ENCODE peak calls at places on chromosomes 7 and 10, in ten cellular contexts. One of them, this sample, is unnamed.

GRCh38 chr7:3011211-3011852 is 32.3 kb downstream of the CARD11 start:
- DNase-seq in CD4-positive, CD25-positive, alpha-beta regulatory T cell: no peak
- DNase-seq in NCI-H748 treated with DMSO at 0.1 percent for 48 hours: no peak
- DNase-seq in stimulated activated CD4-positive, alpha-beta T cell treated with anti-CD3 and anti-CD28 coated beads, Interleukin-4, amount 100 ng/mL, for 4 hours: no peak
- DNase-seq in choroid plexus epithelial cell: no peak
- DNase-seq in astrocyte of the cerebellum: no peak
- DNase-seq in OCI-LY7: no peak
- DNase-seq in activated CD4-positive, alpha-beta T cell treated with anti-CD3 and anti-CD28 coated beads, Interleukin-2, amount 50 U/mL, for 48 hours: no peak
- DNase-seq in NCI-H774: no peak
- DNase-seq in IMR-90: no peak
- DNase-seq in this sample: no peak

GRCh38 chr10:13183625-13184024 is 22.3 kb downstream of the MCM10 start:
- DNase-seq in CD4-positive, CD25-positive, alpha-beta regulatory T cell: no peak
- DNase-seq in NCI-H748 treated with DMSO at 0.1 percent for 48 hours: no peak
- DNase-seq in stimulated activated CD4-positive, alpha-beta T cell treated with anti-CD3 and anti-CD28 coated beads, Interleukin-4, amount 100 ng/mL, for 4 hours: no peak
- DNase-seq in choroid plexus epithelial cell: no peak
- DNase-seq in astrocyte of the cerebellum: no peak
- DNase-seq in OCI-LY7: no peak
- DNase-seq in activated CD4-positive, alpha-beta T cell treated with anti-CD3 and anti-CD28 coated beads, Interleukin-2, amount 50 U/mL, for 48 hours: no peak
- DNase-seq in NCI-H774: no peak
- DNase-seq in IMR-90: no peak
- DNase-seq in this sample: no peak

GRCh38 chr7:96995406-96996110 is 9.8 kb upstream of the DLX6 start:
- DNase-seq in CD4-positive, CD25-positive, alpha-beta regulatory T cell: no peak
- DNase-seq in NCI-H748 treated with DMSO at 0.1 percent for 48 hours: no peak
- DNase-seq in stimulated activated CD4-positive, alpha-beta T cell treated with anti-CD3 and anti-CD28 coated beads, Interleukin-4, amount 100 ng/mL, for 4 hours: no peak
- DNase-seq in choroid plexus epithelial cell: no peak
- DNase-seq in astrocyte of the cerebellum: no peak
- DNase-seq in OCI-LY7: no peak
- DNase-seq in activated CD4-positive, alpha-beta T cell treated with anti-CD3 and anti-CD28 coated beads, Interleukin-2, amount 50 U/mL, for 48 hours: no peak
- DNase-seq in NCI-H774: no peak
- DNase-seq in IMR-90: no peak
- DNase-seq in this sample: no peak

GRCh38 chr10:21385996-21386620 is 139.4 kb downstream of the SKIDA1 start:
- DNase-seq in CD4-positive, CD25-positive, alpha-beta regulatory T cell: no peak
- DNase-seq in NCI-H748 treated with DMSO at 0.1 percent for 48 hours: no peak
- DNase-seq in stimulated activated CD4-positive, alpha-beta T cell treated with anti-CD3 and anti-CD28 coated beads, Interleukin-4, amount 100 ng/mL, for 4 hours: no peak
- DNase-seq in choroid plexus epithelial cell: no peak
- DNase-seq in astrocyte of the cerebellum: no peak
- DNase-seq in OCI-LY7: no peak
- DNase-seq in activated CD4-positive, alpha-beta T cell treated with anti-CD3 and anti-CD28 coated beads, Interleukin-2, amount 50 U/mL, for 48 hours: no peak
- DNase-seq in NCI-H774: no peak
- DNase-seq in IMR-90: no peak
- DNase-seq in this sample: no peak

GRCh38 chr7:29177963-29178612 is 16.5 kb upstream of the CHN2 start:
- DNase-seq in CD4-positive, CD25-positive, alpha-beta regulatory T cell: no peak
- DNase-seq in NCI-H748 treated with DMSO at 0.1 percent for 48 hours: no peak
- DNase-seq in stimulated activated CD4-positive, alpha-beta T cell treated with anti-CD3 and anti-CD28 coated beads, Interleukin-4, amount 100 ng/mL, for 4 hours: no peak
- DNase-seq in choroid plexus epithelial cell: peak; percentile 67
- DNase-seq in astrocyte of the cerebellum: no peak
- DNase-seq in OCI-LY7: no peak
- DNase-seq in activated CD4-positive, alpha-beta T cell treated with anti-CD3 and anti-CD28 coated beads, Interleukin-2, amount 50 U/mL, for 48 hours: peak; percentile 17
- DNase-seq in NCI-H774: no peak
- DNase-seq in IMR-90: no peak
- DNase-seq in this sample: peak; percentile 6

GRCh38 chr7:33107136-33108066 is 1.8 kb downstream of the RP9 start:
- DNase-seq in CD4-positive, CD25-positive, alpha-beta regulatory T cell: no peak
- DNase-seq in NCI-H748 treated with DMSO at 0.1 percent for 48 hours: peak; percentile 34
- DNase-seq in stimulated activated CD4-positive, alpha-beta T cell treated with anti-CD3 and anti-CD28 coated beads, Interleukin-4, amount 100 ng/mL, for 4 hours: no peak
- DNase-seq in choroid plexus epithelial cell: peak; percentile 74
- DNase-seq in astrocyte of the cerebellum: peak; percentile 43
- DNase-seq in OCI-LY7: peak; percentile 74
- DNase-seq in activated CD4-positive, alpha-beta T cell treated with anti-CD3 and anti-CD28 coated beads, Interleukin-2, amount 50 U/mL, for 48 hours: peak; percentile 7
- DNase-seq in NCI-H774: no peak
- DNase-seq in IMR-90: peak; percentile 67
- DNase-seq in this sample: peak; percentile 63

GRCh38 chr10:14880201-14880600 is 1.5 kb downstream of the SUV39H2 start:
- DNase-seq in CD4-positive, CD25-positive, alpha-beta regulatory T cell: no peak
- DNase-seq in NCI-H748 treated with DMSO at 0.1 percent for 48 hours: no peak
- DNase-seq in stimulated activated CD4-positive, alpha-beta T cell treated with anti-CD3 and anti-CD28 coated beads, Interleukin-4, amount 100 ng/mL, for 4 hours: no peak
- DNase-seq in choroid plexus epithelial cell: no peak
- DNase-seq in astrocyte of the cerebellum: no peak
- DNase-seq in OCI-LY7: no peak
- DNase-seq in activated CD4-positive, alpha-beta T cell treated with anti-CD3 and anti-CD28 coated beads, Interleukin-2, amount 50 U/mL, for 48 hours: no peak
- DNase-seq in NCI-H774: no peak
- DNase-seq in IMR-90: no peak
- DNase-seq in this sample: peak; percentile 58

GRCh38 chr10:18561861-18562551 is 89.4 kb downstream of the NSUN6 start:
- DNase-seq in CD4-positive, CD25-positive, alpha-beta regulatory T cell: no peak
- DNase-seq in NCI-H748 treated with DMSO at 0.1 percent for 48 hours: no peak
- DNase-seq in stimulated activated CD4-positive, alpha-beta T cell treated with anti-CD3 and anti-CD28 coated beads, Interleukin-4, amount 100 ng/mL, for 4 hours: no peak
- DNase-seq in choroid plexus epithelial cell: no peak
- DNase-seq in astrocyte of the cerebellum: no peak
- DNase-seq in OCI-LY7: no peak
- DNase-seq in activated CD4-positive, alpha-beta T cell treated with anti-CD3 and anti-CD28 coated beads, Interleukin-2, amount 50 U/mL, for 48 hours: no peak
- DNase-seq in NCI-H774: no peak
- DNase-seq in IMR-90: no peak
- DNase-seq in this sample: no peak

GRCh38 chr7:76372984-76373833 is 14.4 kb upstream of the YWHAG start:
- DNase-seq in CD4-positive, CD25-positive, alpha-beta regulatory T cell: no peak
- DNase-seq in NCI-H748 treated with DMSO at 0.1 percent for 48 hours: no peak
- DNase-seq in stimulated activated CD4-positive, alpha-beta T cell treated with anti-CD3 and anti-CD28 coated beads, Interleukin-4, amount 100 ng/mL, for 4 hours: no peak
- DNase-seq in choroid plexus epithelial cell: peak; percentile 84
- DNase-seq in astrocyte of the cerebellum: no peak
- DNase-seq in OCI-LY7: no peak
- DNase-seq in activated CD4-positive, alpha-beta T cell treated with anti-CD3 and anti-CD28 coated beads, Interleukin-2, amount 50 U/mL, for 48 hours: no peak
- DNase-seq in NCI-H774: no peak
- DNase-seq in IMR-90: peak; percentile 83
- DNase-seq in this sample: no peak

GRCh38 chr10:99564361-99564760 is 31.6 kb downstream of the NKX2-3 start:
- DNase-seq in CD4-positive, CD25-positive, alpha-beta regulatory T cell: no peak
- DNase-seq in NCI-H748 treated with DMSO at 0.1 percent for 48 hours: no peak
- DNase-seq in stimulated activated CD4-positive, alpha-beta T cell treated with anti-CD3 and anti-CD28 coated beads, Interleukin-4, amount 100 ng/mL, for 4 hours: no peak
- DNase-seq in choroid plexus epithelial cell: no peak
- DNase-seq in astrocyte of the cerebellum: no peak
- DNase-seq in OCI-LY7: no peak
- DNase-seq in activated CD4-positive, alpha-beta T cell treated with anti-CD3 and anti-CD28 coated beads, Interleukin-2, amount 50 U/mL, for 48 hours: no peak
- DNase-seq in NCI-H774: no peak
- DNase-seq in IMR-90: no peak
- DNase-seq in this sample: no peak

GRCh38 chr10:96626795-96627194 is 40.0 kb upstream of the TM9SF3 start:
- DNase-seq in CD4-positive, CD25-positive, alpha-beta regulatory T cell: no peak
- DNase-seq in NCI-H748 treated with DMSO at 0.1 percent for 48 hours: peak; percentile 12
- DNase-seq in stimulated activated CD4-positive, alpha-beta T cell treated with anti-CD3 and anti-CD28 coated beads, Interleukin-4, amount 100 ng/mL, for 4 hours: no peak
- DNase-seq in choroid plexus epithelial cell: no peak
- DNase-seq in astrocyte of the cerebellum: no peak
- DNase-seq in OCI-LY7: no peak
- DNase-seq in activated CD4-positive, alpha-beta T cell treated with anti-CD3 and anti-CD28 coated beads, Interleukin-2, amount 50 U/mL, for 48 hours: no peak
- DNase-seq in NCI-H774: no peak
- DNase-seq in IMR-90: no peak
- DNase-seq in this sample: no peak

GRCh38 chr7:55266243-55266642 is 98.9 kb upstream of the LANCL2 start:
- DNase-seq in CD4-positive, CD25-positive, alpha-beta regulatory T cell: no peak
- DNase-seq in NCI-H748 treated with DMSO at 0.1 percent for 48 hours: no peak
- DNase-seq in stimulated activated CD4-positive, alpha-beta T cell treated with anti-CD3 and anti-CD28 coated beads, Interleukin-4, amount 100 ng/mL, for 4 hours: no peak
- DNase-seq in choroid plexus epithelial cell: peak; percentile 21
- DNase-seq in astrocyte of the cerebellum: no peak
- DNase-seq in OCI-LY7: no peak
- DNase-seq in activated CD4-positive, alpha-beta T cell treated with anti-CD3 and anti-CD28 coated beads, Interleukin-2, amount 50 U/mL, for 48 hours: no peak
- DNase-seq in NCI-H774: no peak
- DNase-seq in IMR-90: peak; percentile 27
- DNase-seq in this sample: no peak

GRCh38 chr7:151810434-151811232 is 66.3 kb downstream of the PRKAG2 start:
- DNase-seq in CD4-positive, CD25-positive, alpha-beta regulatory T cell: no peak
- DNase-seq in NCI-H748 treated with DMSO at 0.1 percent for 48 hours: no peak
- DNase-seq in stimulated activated CD4-positive, alpha-beta T cell treated with anti-CD3 and anti-CD28 coated beads, Interleukin-4, amount 100 ng/mL, for 4 hours: no peak
- DNase-seq in choroid plexus epithelial cell: no peak
- DNase-seq in astrocyte of the cerebellum: no peak
- DNase-seq in OCI-LY7: no peak
- DNase-seq in activated CD4-positive, alpha-beta T cell treated with anti-CD3 and anti-CD28 coated beads, Interleukin-2, amount 50 U/mL, for 48 hours: no peak
- DNase-seq in NCI-H774: no peak
- DNase-seq in IMR-90: no peak
- DNase-seq in this sample: no peak

GRCh38 chr7:96285579-96285978 is 36.3 kb downstream of the SLC25A13 start:
- DNase-seq in CD4-positive, CD25-positive, alpha-beta regulatory T cell: peak; percentile 6
- DNase-seq in NCI-H748 treated with DMSO at 0.1 percent for 48 hours: no peak
- DNase-seq in stimulated activated CD4-positive, alpha-beta T cell treated with anti-CD3 and anti-CD28 coated beads, Interleukin-4, amount 100 ng/mL, for 4 hours: no peak
- DNase-seq in choroid plexus epithelial cell: no peak
- DNase-seq in astrocyte of the cerebellum: no peak
- DNase-seq in OCI-LY7: no peak
- DNase-seq in activated CD4-positive, alpha-beta T cell treated with anti-CD3 and anti-CD28 coated beads, Interleukin-2, amount 50 U/mL, for 48 hours: no peak
- DNase-seq in NCI-H774: no peak
- DNase-seq in IMR-90: peak; percentile 37
- DNase-seq in this sample: no peak

GRCh38 chr7:18019562-18019961 is 8.1 kb downstream of the PRPS1L1 start:
- DNase-seq in CD4-positive, CD25-positive, alpha-beta regulatory T cell: no peak
- DNase-seq in NCI-H748 treated with DMSO at 0.1 percent for 48 hours: no peak
- DNase-seq in stimulated activated CD4-positive, alpha-beta T cell treated with anti-CD3 and anti-CD28 coated beads, Interleukin-4, amount 100 ng/mL, for 4 hours: no peak
- DNase-seq in choroid plexus epithelial cell: peak; percentile 40
- DNase-seq in astrocyte of the cerebellum: no peak
- DNase-seq in OCI-LY7: no peak
- DNase-seq in activated CD4-positive, alpha-beta T cell treated with anti-CD3 and anti-CD28 coated beads, Interleukin-2, amount 50 U/mL, for 48 hours: no peak
- DNase-seq in NCI-H774: no peak
- DNase-seq in IMR-90: peak; percentile 72
- DNase-seq in this sample: no peak

GRCh38 chr10:20144268-20144667 is 328.0 kb downstream of the PLXDC2 start:
- DNase-seq in CD4-positive, CD25-positive, alpha-beta regulatory T cell: no peak
- DNase-seq in NCI-H748 treated with DMSO at 0.1 percent for 48 hours: no peak
- DNase-seq in stimulated activated CD4-positive, alpha-beta T cell treated with anti-CD3 and anti-CD28 coated beads, Interleukin-4, amount 100 ng/mL, for 4 hours: no peak
- DNase-seq in choroid plexus epithelial cell: no peak
- DNase-seq in astrocyte of the cerebellum: no peak
- DNase-seq in OCI-LY7: no peak
- DNase-seq in activated CD4-positive, alpha-beta T cell treated with anti-CD3 and anti-CD28 coated beads, Interleukin-2, amount 50 U/mL, for 48 hours: no peak
- DNase-seq in NCI-H774: no peak
- DNase-seq in IMR-90: no peak
- DNase-seq in this sample: no peak

GRCh38 chr7:76294344-76295024 is 8.0 kb upstream of the HSPB1 start:
- DNase-seq in CD4-positive, CD25-positive, alpha-beta regulatory T cell: no peak
- DNase-seq in NCI-H748 treated with DMSO at 0.1 percent for 48 hours: peak; percentile 50
- DNase-seq in stimulated activated CD4-positive, alpha-beta T cell treated with anti-CD3 and anti-CD28 coated beads, Interleukin-4, amount 100 ng/mL, for 4 hours: no peak
- DNase-seq in choroid plexus epithelial cell: peak; percentile 95
- DNase-seq in astrocyte of the cerebellum: peak; percentile 91
- DNase-seq in OCI-LY7: peak; percentile 55
- DNase-seq in activated CD4-positive, alpha-beta T cell treated with anti-CD3 and anti-CD28 coated beads, Interleukin-2, amount 50 U/mL, for 48 hours: no peak
- DNase-seq in NCI-H774: peak; percentile 86
- DNase-seq in IMR-90: peak; percentile 93
- DNase-seq in this sample: no peak

GRCh38 chr7:66043681-66044497 is 31.7 kb upstream of the ASL start:
- DNase-seq in CD4-positive, CD25-positive, alpha-beta regulatory T cell: no peak
- DNase-seq in NCI-H748 treated with DMSO at 0.1 percent for 48 hours: no peak
- DNase-seq in stimulated activated CD4-positive, alpha-beta T cell treated with anti-CD3 and anti-CD28 coated beads, Interleukin-4, amount 100 ng/mL, for 4 hours: peak; percentile 27
- DNase-seq in choroid plexus epithelial cell: peak; percentile 33
- DNase-seq in astrocyte of the cerebellum: no peak
- DNase-seq in OCI-LY7: no peak
- DNase-seq in activated CD4-positive, alpha-beta T cell treated with anti-CD3 and anti-CD28 coated beads, Interleukin-2, amount 50 U/mL, for 48 hours: peak; percentile 35
- DNase-seq in NCI-H774: peak; percentile 43
- DNase-seq in IMR-90: no peak
- DNase-seq in this sample: no peak

GRCh38 chr10:74977913-74978847 is 133.3 kb upstream of the SAMD8 start:
- DNase-seq in CD4-positive, CD25-positive, alpha-beta regulatory T cell: peak; percentile 2
- DNase-seq in NCI-H748 treated with DMSO at 0.1 percent for 48 hours: no peak
- DNase-seq in stimulated activated CD4-positive, alpha-beta T cell treated with anti-CD3 and anti-CD28 coated beads, Interleukin-4, amount 100 ng/mL, for 4 hours: no peak
- DNase-seq in choroid plexus epithelial cell: no peak
- DNase-seq in astrocyte of the cerebellum: no peak
- DNase-seq in OCI-LY7: peak; percentile 39
- DNase-seq in activated CD4-positive, alpha-beta T cell treated with anti-CD3 and anti-CD28 coated beads, Interleukin-2, amount 50 U/mL, for 48 hours: no peak
- DNase-seq in NCI-H774: no peak
- DNase-seq in IMR-90: no peak
- DNase-seq in this sample: peak; percentile 31

GRCh38 chr7:91289633-91290260 is 25.5 kb downstream of the FZD1 start:
- DNase-seq in CD4-positive, CD25-positive, alpha-beta regulatory T cell: no peak
- DNase-seq in NCI-H748 treated with DMSO at 0.1 percent for 48 hours: no peak
- DNase-seq in stimulated activated CD4-positive, alpha-beta T cell treated with anti-CD3 and anti-CD28 coated beads, Interleukin-4, amount 100 ng/mL, for 4 hours: no peak
- DNase-seq in choroid plexus epithelial cell: no peak
- DNase-seq in astrocyte of the cerebellum: no peak
- DNase-seq in OCI-LY7: no peak
- DNase-seq in activated CD4-positive, alpha-beta T cell treated with anti-CD3 and anti-CD28 coated beads, Interleukin-2, amount 50 U/mL, for 48 hours: no peak
- DNase-seq in NCI-H774: no peak
- DNase-seq in IMR-90: no peak
- DNase-seq in this sample: no peak

GRCh38 chr7:146314962-146315361 is 198.4 kb downstream of the CNTNAP2 start:
- DNase-seq in CD4-positive, CD25-positive, alpha-beta regulatory T cell: no peak
- DNase-seq in NCI-H748 treated with DMSO at 0.1 percent for 48 hours: no peak
- DNase-seq in stimulated activated CD4-positive, alpha-beta T cell treated with anti-CD3 and anti-CD28 coated beads, Interleukin-4, amount 100 ng/mL, for 4 hours: no peak
- DNase-seq in choroid plexus epithelial cell: peak; percentile 3
- DNase-seq in astrocyte of the cerebellum: no peak
- DNase-seq in OCI-LY7: no peak
- DNase-seq in activated CD4-positive, alpha-beta T cell treated with anti-CD3 and anti-CD28 coated beads, Interleukin-2, amount 50 U/mL, for 48 hours: no peak
- DNase-seq in NCI-H774: no peak
- DNase-seq in IMR-90: no peak
- DNase-seq in this sample: no peak

GRCh38 chr10:91798736-91799579 is 732 bp downstream of the TNKS2 start:
- DNase-seq in CD4-positive, CD25-positive, alpha-beta regulatory T cell: peak; percentile 47
- DNase-seq in NCI-H748 treated with DMSO at 0.1 percent for 48 hours: peak; percentile 21
- DNase-seq in stimulated activated CD4-positive, alpha-beta T cell treated with anti-CD3 and anti-CD28 coated beads, Interleukin-4, amount 100 ng/mL, for 4 hours: peak; percentile 37
- DNase-seq in choroid plexus epithelial cell: peak; percentile 74
- DNase-seq in astrocyte of the cerebellum: peak; percentile 33
- DNase-seq in OCI-LY7: peak; percentile 70
- DNase-seq in activated CD4-positive, alpha-beta T cell treated with anti-CD3 and anti-CD28 coated beads, Interleukin-2, amount 50 U/mL, for 48 hours: peak; percentile 4
- DNase-seq in NCI-H774: no peak
- DNase-seq in IMR-90: peak; percentile 50
- DNase-seq in this sample: peak; percentile 89

GRCh38 chr7:95490366-95490765 is 4.6 kb downstream of the ASB4 start:
- DNase-seq in CD4-positive, CD25-positive, alpha-beta regulatory T cell: no peak
- DNase-seq in NCI-H748 treated with DMSO at 0.1 percent for 48 hours: no peak
- DNase-seq in stimulated activated CD4-positive, alpha-beta T cell treated with anti-CD3 and anti-CD28 coated beads, Interleukin-4, amount 100 ng/mL, for 4 hours: no peak
- DNase-seq in choroid plexus epithelial cell: no peak
- DNase-seq in astrocyte of the cerebellum: no peak
- DNase-seq in OCI-LY7: no peak
- DNase-seq in activated CD4-positive, alpha-beta T cell treated with anti-CD3 and anti-CD28 coated beads, Interleukin-2, amount 50 U/mL, for 48 hours: no peak
- DNase-seq in NCI-H774: no peak
- DNase-seq in IMR-90: no peak
- DNase-seq in this sample: no peak